ENCODE peak calls at places on chromosome 6, in five cellular contexts. E is tibial artery; A is Panc1; O is NCI-H1105; K is activated T-helper 1 cell treated with anti-CD3 and anti-CD28 coated beads, Interleukin-12 subunit alpha, Interleukin-12 subunit beta, Interleukin-2, Interleukin-4 antibody, amounts not matched to agents 30 ng/mL and 10 ng/mL and 1 ng/mL, durations not matched to agents 14 hours and 24 hours and 36 hours. C is an unnamed sample.

GRCh38 chr6:121934461-121934860 is 465.0 kb upstream of the HSF2 start:
- DNase-seq in E (no peak), A (no peak), O (no peak), K (no peak), C (no peak)

GRCh38 chr6:1726341-1726763 is 116.6 kb downstream of the FOXC1 start:
- DNase-seq in E (no peak), A (no peak), O (peak; percentile 61), K (no peak), C (no peak)

GRCh38 chr6:44001318-44001868 is 125.9 kb downstream of the MRPL14 start:
- DNase-seq in E (no peak), A (no peak), O (no peak), K (no peak), C (no peak)

GRCh38 chr6:47147836-47148344 is 105.8 kb upstream of the ADGRF1 start:
- DNase-seq in E (no peak), A (no peak), O (no peak), K (no peak), C (no peak)

GRCh38 chr6:35552285-35552917 is 39.7 kb upstream of the TULP1 start:
- DNase-seq in E (no peak), A (peak; percentile 32), O (no peak), K (peak; percentile 40), C (no peak)

GRCh38 chr6:109484161-109484560 is 1.1 kb upstream of the ZBTB24 start:
- DNase-seq in E (no peak), A (no peak), O (no peak), K (no peak), C (no peak)

GRCh38 chr6:34274129-34274528 is 25.3 kb upstream of the SMIM29 start:
- DNase-seq in E (no peak), A (no peak), O (no peak), K (no peak), C (no peak)

GRCh38 chr6:118220429-118221128 is 313.5 kb downstream of the SLC35F1 start:
- DNase-seq in E (no peak), A (no peak), O (no peak), K (no peak), C (no peak)